ENCODE peak calls at places on chromosomes 13 and 19, in ten cellular contexts. Q is upper lobe of right lung; J is CD8-positive, alpha-beta T cell; V is HepG2; X is endothelial cell; U is body of pancreas; R is thoracic aorta; A is A549; D is AG10803; Y is glutamatergic neuron. H is an unnamed sample.

GRCh38 chr19:33518541-33518940 is 3.0 kb downstream of the PEPD start:
- DNase-seq in V (no peak), X (no peak), Q (no peak), U (no peak), A (no peak), R (no peak), Y (no peak), D (no peak), J (no peak), H (no peak)

GRCh38 chr19:38337360-38337653 is 1.7 kb downstream of the CATSPERG start:
- DNase-seq in Q (no peak), J (no peak), Y (no peak), R (no peak), X (no peak), A (no peak), V (peak), D (no peak), U (no peak), H (no peak)

GRCh38 chr19:40210919-40211318 is 7.3 kb downstream of the TTC9B start:
- DNase-seq in V (no peak), Q (no peak), J (no peak), X (no peak), U (no peak), D (no peak), A (no peak), R (no peak), Y (no peak), H (no peak)

GRCh38 chr13:106917673-106918652 is 350.0 kb upstream of the ARGLU1 start:
- DNase-seq in V (no peak), X (peak), A (peak), Y (peak), D (peak), R (peak), Q (peak), J (peak), U (peak), H (peak)

GRCh38 chr13:105579821-105580707 is 955.4 kb downstream of the EFNB2 start:
- DNase-seq in V (no peak), A (no peak), Y (no peak), D (no peak), R (no peak), J (no peak), Q (no peak), U (no peak), X (no peak), H (no peak)

GRCh38 chr13:114035583-114036501 is 62.0 kb upstream of the C13orf46 start:
- DNase-seq in U (no peak), A (no peak), Q (no peak), Y (peak), D (peak), R (no peak), J (no peak), V (no peak), X (peak), H (peak)

GRCh38 chr13:107441279-107441678 is 774.1 kb downstream of the LIG4 start:
- DNase-seq in A (no peak), Q (no peak), Y (no peak), U (no peak), V (no peak), J (no peak), D (peak), R (no peak), X (no peak), H (no peak)

GRCh38 chr13:107421028-107421427 is 794.3 kb downstream of the LIG4 start:
- DNase-seq in Q (no peak), U (no peak), V (no peak), R (no peak), Y (no peak), J (no peak), D (no peak), X (no peak), A (no peak), H (no peak)

GRCh38 chr13:50576156-50576555 is 267.3 kb downstream of the DLEU7 start:
- DNase-seq in Q (peak), A (no peak), R (no peak), J (no peak), V (no peak), Y (no peak), D (peak), U (peak), X (no peak), H (no peak)

GRCh38 chr13:61414136-61414535 is 1.5 kb downstream of the PCDH20 start:
- DNase-seq in Y (no peak), V (no peak), D (no peak), A (no peak), U (no peak), Q (no peak), X (no peak), R (no peak), J (no peak), H (no peak)

GRCh38 chr19:55255618-55256423 is 3.0 kb downstream of the PPP6R1 start:
- DNase-seq in R (no peak), U (no peak), D (peak), X (no peak), Q (no peak), V (peak), A (peak), Y (no peak), J (peak), H (peak)

GRCh38 chr13:20191311-20191901 is 1.3 kb downstream of the GJB2 start:
- DNase-seq in R (no peak), A (no peak), D (no peak), X (no peak), U (peak), V (no peak), Y (no peak), Q (peak), J (no peak), H (no peak)

GRCh38 chr13:47188802-47189201 is 291.9 kb upstream of the HTR2A start:
- DNase-seq in Q (no peak), X (no peak), R (no peak), J (no peak), D (peak), Y (no peak), V (no peak), A (no peak), U (no peak), H (no peak)

GRCh38 chr19:38388310-38389100 is at the start of gene SPRED3:
- DNase-seq in Y (peak), X (peak), A (peak), D (peak), R (no peak), Q (no peak), U (peak), V (no peak), J (no peak), H (peak)

GRCh38 chr19:3132971-3133792 is 2.7 kb upstream of the GNA15 start:
- DNase-seq in Y (no peak), A (no peak), J (peak), V (no peak), U (peak), X (no peak), D (peak), Q (peak), R (no peak), H (no peak)

GRCh38 chr13:42610623-42611022 is 36.7 kb downstream of the TNFSF11 start:
- DNase-seq in A (no peak), R (no peak), V (no peak), Y (no peak), U (no peak), J (no peak), D (no peak), X (no peak), Q (no peak), H (no peak)
- TF ChIP-seq CTCF in A (no peak), R (no peak), V (no peak), Y (no peak), U (no peak), J (no peak), D (no peak), X (no peak), Q (no peak), H (no peak)

GRCh38 chr19:48064509-48064908 is 20.6 kb upstream of the CABP5 start:
- DNase-seq in X (no peak), J (no peak), R (no peak), V (no peak), Q (no peak), Y (no peak), A (no peak), D (no peak), U (no peak), H (no peak)
- TF ChIP-seq CTCF in X (no peak), J (no peak), R (no peak), V (no peak), Q (no peak), Y (no peak), A (no peak), D (no peak), U (no peak), H (no peak)

DNA sequence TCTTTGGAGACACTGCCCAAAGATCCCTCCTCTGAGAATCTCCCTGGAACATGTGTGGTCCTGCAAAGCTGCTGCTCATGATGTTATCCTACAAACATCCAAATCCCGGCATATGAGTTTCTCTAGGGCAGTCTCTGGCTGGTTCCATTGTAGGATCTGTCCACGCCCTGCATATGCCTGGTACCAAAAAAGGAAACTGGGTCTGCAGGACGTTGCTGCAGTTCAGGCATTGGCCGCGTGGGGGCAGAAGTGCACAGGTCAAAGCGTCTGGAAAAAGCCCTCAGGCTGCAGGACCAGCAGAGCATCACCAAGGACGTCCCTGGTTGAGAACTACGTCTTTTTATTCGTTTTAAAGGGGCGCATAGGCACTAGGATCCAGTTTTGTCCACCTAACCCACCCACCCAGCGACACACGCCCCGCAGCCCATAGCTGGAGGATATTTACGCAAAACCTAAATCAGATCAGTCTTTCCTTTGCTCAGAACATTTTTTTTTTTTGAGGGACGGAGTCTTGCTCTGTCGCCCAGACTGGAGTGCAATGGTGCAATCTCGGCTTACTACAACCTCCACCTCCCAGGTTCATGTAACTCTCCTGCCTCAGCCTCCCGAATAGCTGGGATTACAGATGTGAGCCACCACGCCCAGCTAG is 12.9 kb upstream of the ZNF564 start:
- DNase-seq in V (peak), J (peak), Q (peak), Y (peak), D (peak), A (peak), U (peak), R (peak), X (peak), H (peak)
- TF ChIP-seq CTCF in V (peak), J (peak), Q (peak), Y (peak), D (peak), A (peak), U (peak), R (peak), X (peak), H (peak)

DNA sequence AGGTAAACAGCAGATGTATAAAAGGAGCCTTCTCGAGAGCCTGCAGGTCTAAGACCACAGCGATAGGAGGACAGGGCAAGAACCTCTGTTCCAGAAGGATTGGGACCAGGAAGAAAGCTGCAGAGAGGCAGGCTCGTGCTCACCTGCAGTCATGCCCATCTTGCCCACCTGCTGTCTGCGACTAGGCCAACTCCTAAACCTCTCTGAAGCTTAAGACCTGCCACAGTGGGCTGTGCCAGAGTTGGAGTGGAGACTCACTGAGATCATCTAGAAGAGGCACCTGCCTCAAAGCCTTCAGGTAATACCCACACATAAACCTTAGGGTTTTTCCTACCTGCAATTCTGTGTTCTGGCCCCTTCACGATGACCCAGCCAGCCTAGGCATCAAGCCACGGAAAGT is 68.7 kb downstream of the IRS2 start:
- DNase-seq in D (no peak), X (no peak), V (no peak), A (no peak), R (no peak), Q (no peak), J (no peak), U (no peak), Y (no peak), H (no peak)
- TF ChIP-seq CTCF in D (no peak), X (no peak), V (no peak), A (no peak), R (no peak), Q (no peak), J (no peak), U (no peak), Y (no peak), H (no peak)